ENCODE peak calls at places on chromosome 17, in seven cellular contexts. Y is CD8-positive, alpha-beta T cell; L is neural crest cell; X is spleen; B is retinal pigment epithelial cell; Q is adrenal gland; A is coronary artery. D is an unnamed sample.

GRCh38 chr17:50956750-50957523 is 90.8 kb upstream of the TOB1 start:
- DNase-seq in Y (peak; percentile 55), L (peak; percentile 62), X (peak; percentile 86), B (no peak), Q (peak; percentile 80), A (no peak), D (peak; percentile 53)

GRCh38 chr17:65017375-65017774 is 39.2 kb downstream of the GNA13 start:
- DNase-seq in Y (no peak), L (no peak), X (no peak), B (no peak), Q (peak; percentile 59), A (no peak), D (no peak)

GRCh38 chr17:65389956-65390355 is 171.5 kb downstream of the AXIN2 start:
- DNase-seq in Y (no peak), L (no peak), X (no peak), B (peak; percentile 46), Q (no peak), A (no peak), D (no peak)

GRCh38 chr17:75455896-75456416 is 479 bp upstream of the TMEM94 start:
- DNase-seq in Y (no peak), L (no peak), X (no peak), B (no peak), Q (no peak), A (no peak), D (no peak)

GRCh38 chr17:67221062-67221998 is 23.7 kb downstream of the HELZ start:
- DNase-seq in Y (no peak), L (no peak), X (no peak), B (no peak), Q (peak; percentile 48), A (no peak), D (no peak)

GRCh38 chr17:32756696-32757095 is 120.2 kb downstream of the MYO1D start:
- DNase-seq in Y (no peak), L (no peak), X (no peak), B (no peak), Q (no peak), A (no peak), D (no peak)

GRCh38 chr17:55420776-55421178 is 858 bp downstream of the MMD start:
- DNase-seq in Y (peak; percentile 7), L (peak; percentile 29), X (peak; percentile 91), B (no peak), Q (peak; percentile 51), A (peak; percentile 80), D (peak; percentile 34)

GRCh38 chr17:2931426-2931825 is 132.0 kb downstream of the OR1D5 start:
- DNase-seq in Y (no peak), L (no peak), X (no peak), B (no peak), Q (no peak), A (no peak), D (no peak)

GRCh38 chr17:57750109-57750845 is 5.2 kb upstream of the CCDC182 start:
- DNase-seq in Y (no peak), L (no peak), X (no peak), B (no peak), Q (no peak), A (no peak), D (no peak)

GRCh38 chr17:31095239-31096105 is 695 bp downstream of the NF1 start:
- DNase-seq in Y (peak; percentile 2), L (peak; percentile 27), X (peak; percentile 88), B (no peak), Q (peak; percentile 39), A (peak; percentile 79), D (peak; percentile 29)

GRCh38 chr17:339193-340061 is 13.2 kb downstream of the RPH3AL start:
- DNase-seq in Y (no peak), L (no peak), X (peak; percentile 65), B (no peak), Q (no peak), A (no peak), D (no peak)

GRCh38 chr17:57603541-57603940 is 141.6 kb downstream of the CCDC182 start:
- DNase-seq in Y (no peak), L (no peak), X (no peak), B (no peak), Q (no peak), A (no peak), D (no peak)

GRCh38 chr17:76529224-76529642 is 8.3 kb downstream of the CYGB start:
- DNase-seq in Y (no peak), L (no peak), X (no peak), B (no peak), Q (peak; percentile 54), A (no peak), D (no peak)

DNA sequence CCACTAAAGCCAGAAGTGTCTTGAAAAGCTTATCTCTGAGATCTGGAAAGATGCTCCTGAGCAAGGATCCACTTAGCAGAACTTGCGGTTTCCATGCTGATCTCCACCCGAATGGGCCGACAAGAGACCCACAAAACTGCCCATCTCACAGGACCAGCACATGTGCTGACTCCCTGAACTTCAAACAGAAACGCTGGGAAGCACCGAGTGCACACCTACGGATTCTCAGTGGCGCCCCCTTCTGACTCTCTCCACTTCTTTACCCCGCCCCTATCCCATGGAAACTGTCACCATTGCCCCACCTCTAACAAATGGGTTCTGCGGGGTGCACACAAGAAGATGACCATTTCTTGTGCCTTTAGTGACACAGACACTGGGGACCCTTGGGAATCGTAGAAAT is 21.4 kb downstream of the CDRT4 start:
- DNase-seq in Y (no peak), L (no peak), X (no peak), B (no peak), Q (no peak), A (no peak), D (no peak)
- TF ChIP-seq CTCF in Y (no peak), L (no peak), X (no peak), B (peak; percentile 36), Q (no peak), A (no peak), D (no peak)

GRCh38 chr17:79505199-79505598 is 105.7 kb downstream of the RBFOX3 start:
- DNase-seq in Y (no peak), L (no peak), X (no peak), B (no peak), Q (no peak), A (no peak), D (no peak)

GRCh38 chr17:79504181-79504605 is 106.7 kb downstream of the RBFOX3 start:
- DNase-seq in Y (no peak), L (no peak), X (no peak), B (no peak), Q (no peak), A (no peak), D (no peak)

GRCh38 chr17:79501910-79502309 is 108.9 kb downstream of the RBFOX3 start:
- DNase-seq in Y (no peak), L (no peak), X (no peak), B (no peak), Q (no peak), A (no peak), D (no peak)

GRCh38 chr17:79500738-79501533 is 109.9 kb downstream of the RBFOX3 start:
- DNase-seq in Y (no peak), L (no peak), X (no peak), B (no peak), Q (no peak), A (no peak), D (no peak)

DNA sequence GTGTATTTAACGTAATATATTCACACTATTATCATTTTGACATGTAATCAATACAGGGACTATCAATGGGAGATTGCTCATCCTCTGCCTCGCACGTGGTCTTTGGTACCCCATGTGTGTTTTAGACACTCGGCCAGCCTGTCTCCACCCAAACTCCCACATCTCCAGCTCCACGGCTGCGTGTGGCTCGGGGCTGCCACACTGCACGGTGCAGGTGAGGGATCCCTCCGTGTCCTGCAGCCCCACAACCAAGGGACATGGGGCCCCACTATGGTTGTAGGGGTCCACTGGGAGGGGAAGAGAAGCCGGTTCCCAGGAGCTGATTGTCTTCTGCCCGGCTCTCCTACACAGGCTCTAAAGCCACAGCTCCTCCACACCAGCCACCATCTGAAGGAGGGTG is 107.4 kb downstream of the RBFOX3 start:
- DNase-seq in Y (no peak), L (no peak), X (no peak), B (no peak), Q (no peak), A (no peak), D (no peak)
- TF ChIP-seq CTCF in Y (no peak), L (no peak), X (no peak), B (no peak), Q (no peak), A (no peak), D (no peak)

DNA sequence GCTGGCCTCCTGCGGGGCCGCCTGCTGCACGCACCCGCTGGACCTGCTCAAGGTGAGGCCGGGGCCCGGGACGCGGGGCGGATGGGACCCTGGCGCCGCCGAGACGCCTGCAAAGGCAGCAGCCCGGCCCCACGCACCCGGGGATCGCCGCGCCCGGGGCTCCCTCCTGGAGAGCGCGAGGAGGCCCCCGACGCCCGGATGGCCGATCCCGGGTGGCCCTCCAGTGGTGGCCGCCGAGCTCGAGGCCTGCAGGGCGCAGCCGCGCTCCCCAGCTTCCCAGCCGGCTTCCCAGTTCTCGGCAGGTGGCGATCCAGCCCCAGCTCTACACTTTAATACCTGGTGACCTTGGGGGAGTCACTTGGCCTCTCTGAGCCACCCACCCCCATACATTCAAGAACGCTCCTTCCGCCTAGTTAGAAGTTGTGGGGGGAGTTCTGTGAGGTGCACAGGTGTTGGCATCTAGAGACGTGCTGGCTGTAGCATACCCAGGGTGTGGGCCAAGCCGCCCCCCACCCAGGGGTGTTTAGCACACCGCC is 452 bp downstream of the SLC25A10 start:
- DNase-seq in Y (no peak), L (peak; percentile 44), X (no peak), B (no peak), Q (peak; percentile 50), A (no peak), D (no peak)
- TF ChIP-seq CTCF in Y (no peak), L (peak; percentile 22), X (no peak), B (peak; percentile 19), Q (no peak), A (no peak), D (no peak)

GRCh38 chr17:73595068-73595865 is 49.0 kb downstream of the SDK2 start:
- DNase-seq in Y (peak; percentile 18), L (peak; percentile 71), X (peak; percentile 86), B (no peak), Q (peak; percentile 2), A (no peak), D (no peak)
- TF ChIP-seq CTCF in Y (peak; percentile 21), L (peak; percentile 64), X (peak; percentile 28), B (peak; percentile 34), Q (no peak), A (no peak), D (no peak)

GRCh38 chr17:43645765-43646481 is 15.8 kb downstream of the MEOX1 start:
- DNase-seq in Y (peak; percentile 6), L (no peak), X (peak; percentile 88), B (peak; percentile 4), Q (peak; percentile 58), A (no peak), D (no peak)
- TF ChIP-seq CTCF in Y (no peak), L (no peak), X (no peak), B (peak; percentile 13), Q (no peak), A (no peak), D (no peak)

GRCh38 chr17:40122944-40123810 is 1.4 kb downstream of the MSL1 start:
- DNase-seq in Y (peak; percentile 21), L (peak; percentile 53), X (peak; percentile 90), B (no peak), Q (peak; percentile 51), A (peak; percentile 76), D (no peak)
- TF ChIP-seq CTCF in Y (no peak), L (peak; percentile 35), X (peak; percentile 10), B (no peak), Q (no peak), A (no peak), D (no peak)

GRCh38 chr17:48373882-48374281 is 56.1 kb downstream of the SKAP1 start:
- DNase-seq in Y (no peak), L (no peak), X (no peak), B (no peak), Q (no peak), A (no peak), D (no peak)
- TF ChIP-seq CTCF in Y (no peak), L (no peak), X (no peak), B (no peak), Q (no peak), A (no peak), D (no peak)

D was measured in natural killer cell.